ENCODE peak calls at places on chromosomes 12 and 14, in five cellular contexts. One of them, this sample, is unnamed.

GRCh38 chr14:105978618-105979295 is 452.4 kb downstream of the TMEM121 start:
- DNase-seq in K562: no peak
- DNase-seq in SK-N-SH: no peak
- DNase-seq in HCT116: no peak
- DNase-seq in H1: no peak
- DNase-seq in this sample: no peak

GRCh38 chr12:65163755-65164154 is 5.6 kb upstream of the LEMD3 start:
- DNase-seq in K562: no peak
- DNase-seq in SK-N-SH: no peak
- DNase-seq in HCT116: no peak
- DNase-seq in H1: no peak
- DNase-seq in this sample: no peak

GRCh38 chr14:72500234-72500838 is 393.6 kb downstream of the DPF3 start:
- DNase-seq in K562: no peak
- DNase-seq in SK-N-SH: no peak
- DNase-seq in HCT116: no peak
- DNase-seq in H1: no peak
- DNase-seq in this sample: no peak

GRCh38 chr12:49706351-49707126 is 666 bp downstream of the FMNL3 start:
- DNase-seq in K562: peak; percentile 32
- DNase-seq in SK-N-SH: peak; percentile 78
- DNase-seq in HCT116: no peak
- DNase-seq in H1: peak; percentile 70
- DNase-seq in this sample: no peak

GRCh38 chr14:96064866-96065265 is 25.7 kb downstream of the C14orf132 start:
- DNase-seq in K562: no peak
- DNase-seq in SK-N-SH: no peak
- DNase-seq in HCT116: no peak
- DNase-seq in H1: no peak
- DNase-seq in this sample: no peak

GRCh38 chr14:99188721-99189120 is 83.3 kb downstream of the BCL11B start:
- DNase-seq in K562: peak; percentile 14
- DNase-seq in SK-N-SH: peak; percentile 49
- DNase-seq in HCT116: no peak
- DNase-seq in H1: peak; percentile 90
- DNase-seq in this sample: no peak

GRCh38 chr14:59055439-59056045 is 132.9 kb upstream of the DAAM1 start:
- DNase-seq in K562: peak; percentile 32
- DNase-seq in SK-N-SH: peak; percentile 65
- DNase-seq in HCT116: peak; percentile 13
- DNase-seq in H1: no peak
- DNase-seq in this sample: peak; percentile 11

GRCh38 chr12:6167327-6168280 is 32.6 kb upstream of the CD9 start:
- DNase-seq in K562: peak; percentile 70
- DNase-seq in SK-N-SH: no peak
- DNase-seq in HCT116: peak; percentile 82
- DNase-seq in H1: no peak
- DNase-seq in this sample: no peak

GRCh38 chr14:69069020-69069421 is 83.9 kb downstream of the DCAF5 start:
- DNase-seq in K562: peak; percentile 16
- DNase-seq in SK-N-SH: no peak
- DNase-seq in HCT116: no peak
- DNase-seq in H1: no peak
- DNase-seq in this sample: no peak

GRCh38 chr12:67422081-67422480 is 152.9 kb downstream of the CAND1 start:
- DNase-seq in K562: no peak
- DNase-seq in SK-N-SH: no peak
- DNase-seq in HCT116: no peak
- DNase-seq in H1: no peak
- DNase-seq in this sample: no peak

GRCh38 chr12:53258541-53259539 is 9.3 kb upstream of the ESPL1 start:
- DNase-seq in K562: peak; percentile 54
- DNase-seq in SK-N-SH: no peak
- DNase-seq in HCT116: no peak
- DNase-seq in H1: no peak
- DNase-seq in this sample: no peak

GRCh38 chr14:99430491-99430890 is 50.2 kb downstream of the SETD3 start:
- DNase-seq in K562: no peak
- DNase-seq in SK-N-SH: no peak
- DNase-seq in HCT116: no peak
- DNase-seq in H1: peak; percentile 75
- DNase-seq in this sample: no peak

GRCh38 chr12:19150273-19150895 is 20.9 kb downstream of the PLEKHA5 start:
- DNase-seq in K562: no peak
- DNase-seq in SK-N-SH: no peak
- DNase-seq in HCT116: no peak
- DNase-seq in H1: no peak
- DNase-seq in this sample: no peak

GRCh38 chr14:23411563-23412525 is 3.8 kb upstream of the MYH6 start:
- DNase-seq in K562: no peak
- DNase-seq in SK-N-SH: no peak
- DNase-seq in HCT116: no peak
- DNase-seq in H1: no peak
- DNase-seq in this sample: no peak

GRCh38 chr14:104143521-104144452 is 5.4 kb downstream of the KIF26A start:
- DNase-seq in K562: no peak
- DNase-seq in SK-N-SH: peak; percentile 36
- DNase-seq in HCT116: no peak
- DNase-seq in H1: peak; percentile 39
- DNase-seq in this sample: no peak

GRCh38 chr12:88153959-88154358 is 11.9 kb downstream of the TMTC3 start:
- DNase-seq in K562: no peak
- DNase-seq in SK-N-SH: peak; percentile 2
- DNase-seq in HCT116: peak; percentile 37
- DNase-seq in H1: no peak
- DNase-seq in this sample: no peak

DNA sequence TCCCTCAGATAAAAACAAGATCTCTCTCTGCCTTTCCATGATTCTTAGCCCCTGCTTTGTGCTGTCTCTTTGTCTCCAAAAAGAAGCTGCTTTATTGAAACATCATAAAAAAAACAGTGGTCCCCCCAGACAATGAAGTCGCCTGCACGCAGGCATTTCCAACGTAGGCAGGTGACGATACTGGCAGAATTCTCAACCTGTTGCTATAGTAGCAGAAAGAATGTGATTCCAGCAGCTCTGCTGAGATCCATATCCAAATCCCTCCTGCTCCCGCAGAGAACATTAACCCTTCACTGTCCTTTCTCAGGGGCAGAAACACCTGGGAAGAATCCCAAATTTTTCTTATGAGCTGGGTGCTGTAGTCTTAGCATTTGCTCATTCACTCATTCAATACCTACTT is 84.8 kb downstream of the STON2 start:
- DNase-seq in K562: no peak
- DNase-seq in SK-N-SH: no peak
- DNase-seq in HCT116: no peak
- DNase-seq in H1: no peak
- DNase-seq in this sample: peak; percentile 70
- TF ChIP-seq YY1 in K562: no peak
- TF ChIP-seq YY1 in SK-N-SH: no peak
- TF ChIP-seq YY1 in HCT116: no peak
- TF ChIP-seq YY1 in H1: peak; percentile 52
- TF ChIP-seq YY1 in this sample: no peak

DNA sequence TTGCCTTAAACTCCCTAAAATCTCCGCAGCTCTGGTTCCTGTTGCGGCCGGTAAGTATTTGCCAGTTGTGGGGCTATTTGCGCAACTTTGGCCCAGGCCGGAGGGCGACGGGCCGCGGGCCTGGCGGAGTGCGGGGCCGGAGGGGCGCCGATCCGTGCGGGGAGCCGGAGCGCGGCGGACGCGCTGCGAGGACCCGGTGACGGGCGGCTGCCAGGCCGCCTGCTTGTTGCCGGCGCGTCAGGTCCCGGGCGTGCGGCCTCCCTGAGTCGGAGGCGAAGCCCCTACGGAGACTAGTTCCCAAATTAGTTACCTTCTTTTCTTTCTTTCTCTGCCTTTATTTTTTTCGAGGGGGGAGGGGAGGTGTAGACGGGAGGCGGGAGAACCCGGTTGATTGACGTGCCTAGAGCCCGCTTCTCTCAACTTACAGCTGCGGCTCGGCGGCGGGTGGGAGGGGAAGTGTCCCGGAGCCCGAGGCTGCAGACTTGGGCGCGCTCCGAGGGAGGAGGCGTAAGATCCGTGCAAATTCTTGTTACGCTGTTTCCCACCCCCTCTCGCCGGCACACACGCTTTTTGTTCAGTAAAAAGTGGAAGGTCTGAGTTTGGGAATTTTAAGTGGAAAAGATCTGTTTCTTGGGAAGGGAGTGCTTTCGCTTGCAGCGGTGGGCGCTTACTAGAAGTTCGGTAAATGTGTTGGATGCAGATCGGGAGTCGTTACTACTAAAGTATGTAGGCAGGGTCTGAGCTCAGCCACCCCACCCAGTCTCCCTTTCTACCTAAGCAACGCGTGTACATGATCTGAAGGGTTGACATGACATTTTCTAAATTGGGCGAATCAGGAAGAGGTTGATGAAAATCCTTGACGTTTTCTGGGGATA is 564 bp downstream of the ZBTB1 start:
- DNase-seq in K562: peak; percentile 79
- DNase-seq in SK-N-SH: peak; percentile 82
- DNase-seq in HCT116: peak; percentile 58
- DNase-seq in H1: peak; percentile 84
- DNase-seq in this sample: peak; percentile 74
- TF ChIP-seq YY1 in K562: no peak
- TF ChIP-seq YY1 in SK-N-SH: no peak
- TF ChIP-seq YY1 in HCT116: no peak
- TF ChIP-seq YY1 in H1: no peak
- TF ChIP-seq YY1 in this sample: no peak

GRCh38 chr12:105317453-105317852 is 13.0 kb upstream of the C12orf75 start:
- DNase-seq in K562: no peak
- DNase-seq in SK-N-SH: no peak
- DNase-seq in HCT116: no peak
- DNase-seq in H1: no peak
- DNase-seq in this sample: no peak
- TF ChIP-seq YY1 in K562: no peak
- TF ChIP-seq YY1 in SK-N-SH: peak; percentile 38
- TF ChIP-seq YY1 in HCT116: no peak
- TF ChIP-seq YY1 in H1: no peak
- TF ChIP-seq YY1 in this sample: no peak

GRCh38 chr12:1281683-1282366 is 290.8 kb downstream of the ERC1 start:
- DNase-seq in K562: peak; percentile 14
- DNase-seq in SK-N-SH: no peak
- DNase-seq in HCT116: no peak
- DNase-seq in H1: no peak
- DNase-seq in this sample: no peak

GRCh38 chr12:1273051-1273450 is 282.0 kb downstream of the ERC1 start:
- DNase-seq in K562: no peak
- DNase-seq in SK-N-SH: no peak
- DNase-seq in HCT116: no peak
- DNase-seq in H1: no peak
- DNase-seq in this sample: no peak

GRCh38 chr12:1279050-1279449 is 288.0 kb downstream of the ERC1 start:
- DNase-seq in K562: no peak
- DNase-seq in SK-N-SH: no peak
- DNase-seq in HCT116: no peak
- DNase-seq in H1: no peak
- DNase-seq in this sample: no peak

GRCh38 chr12:1282670-1283361 is 291.8 kb downstream of the ERC1 start:
- DNase-seq in K562: no peak
- DNase-seq in SK-N-SH: no peak
- DNase-seq in HCT116: no peak
- DNase-seq in H1: no peak
- DNase-seq in this sample: peak; percentile 25

GRCh38 chr12:1277905-1278304 is 286.9 kb downstream of the ERC1 start:
- DNase-seq in K562: no peak
- DNase-seq in SK-N-SH: no peak
- DNase-seq in HCT116: no peak
- DNase-seq in H1: no peak
- DNase-seq in this sample: no peak
- TF ChIP-seq YY1 in K562: no peak
- TF ChIP-seq YY1 in SK-N-SH: no peak
- TF ChIP-seq YY1 in HCT116: no peak
- TF ChIP-seq YY1 in H1: no peak
- TF ChIP-seq YY1 in this sample: no peak

DNA sequence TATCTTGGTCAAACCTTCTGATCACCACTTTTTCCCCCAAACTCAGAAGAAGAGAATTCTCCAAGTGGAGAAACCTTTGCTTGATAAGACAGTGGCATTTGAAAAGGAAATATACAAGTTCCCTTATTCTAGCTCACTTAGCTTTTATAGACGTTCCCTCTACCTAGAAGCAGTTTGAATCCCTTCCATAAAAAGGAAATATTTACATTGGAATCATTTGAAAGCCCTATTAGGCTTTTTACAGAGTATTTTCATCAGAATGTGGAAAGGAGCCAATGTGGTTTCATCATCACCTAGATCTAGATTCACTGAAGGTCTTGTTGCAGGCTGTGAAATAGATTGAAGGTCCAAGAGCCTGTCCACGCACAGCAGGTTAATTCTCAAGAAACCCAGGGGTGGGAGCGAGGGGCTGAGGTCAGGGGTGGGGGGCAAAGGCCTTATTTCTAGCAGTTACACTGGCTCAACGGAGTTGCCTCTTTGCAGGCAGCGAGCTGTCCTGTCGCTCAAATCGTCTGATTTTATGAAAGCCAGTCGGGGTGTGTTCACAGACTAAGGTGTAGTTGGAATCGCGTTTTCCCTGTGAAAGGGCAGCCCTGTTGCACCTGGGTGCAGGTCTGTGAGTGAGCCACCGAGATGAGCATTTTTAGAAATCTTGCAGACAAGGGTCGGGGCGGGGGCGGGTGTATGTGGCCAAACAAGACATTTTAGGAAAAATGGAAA is 45.6 kb downstream of the AACS start:
- DNase-seq in K562: no peak
- DNase-seq in SK-N-SH: no peak
- DNase-seq in HCT116: no peak
- DNase-seq in H1: no peak
- DNase-seq in this sample: no peak
- TF ChIP-seq YY1 in K562: no peak
- TF ChIP-seq YY1 in SK-N-SH: no peak
- TF ChIP-seq YY1 in HCT116: no peak
- TF ChIP-seq YY1 in H1: no peak
- TF ChIP-seq YY1 in this sample: no peak

DNA sequence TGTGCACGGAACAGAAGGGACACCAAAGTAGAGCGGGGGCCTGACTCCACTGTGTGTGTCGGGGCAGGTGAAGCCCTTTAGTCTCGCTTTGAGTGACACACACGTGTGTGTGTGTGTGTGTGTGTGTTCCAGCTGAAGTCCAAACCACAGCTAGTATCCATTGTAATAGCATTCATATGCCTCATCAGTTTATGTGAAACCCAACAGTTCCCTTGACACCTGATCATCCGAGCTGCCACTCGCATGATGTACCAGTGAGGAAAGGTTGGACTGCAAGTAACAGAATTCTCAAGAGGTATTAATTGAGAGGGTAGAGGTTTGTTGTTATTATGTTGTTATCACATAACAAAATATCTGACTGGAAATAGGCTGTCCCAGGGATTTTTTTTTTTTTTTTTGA is 16.4 kb downstream of the CCDC63 start:
- DNase-seq in K562: no peak
- DNase-seq in SK-N-SH: no peak
- DNase-seq in HCT116: no peak
- DNase-seq in H1: no peak
- DNase-seq in this sample: no peak
- TF ChIP-seq YY1 in K562: no peak
- TF ChIP-seq YY1 in SK-N-SH: no peak
- TF ChIP-seq YY1 in HCT116: no peak
- TF ChIP-seq YY1 in H1: no peak
- TF ChIP-seq YY1 in this sample: no peak

GRCh38 chr14:24418492-24418873 is 11.0 kb downstream of the CBLN3 start:
- DNase-seq in K562: no peak
- DNase-seq in SK-N-SH: no peak
- DNase-seq in HCT116: no peak
- DNase-seq in H1: no peak
- DNase-seq in this sample: no peak
- TF ChIP-seq YY1 in K562: no peak
- TF ChIP-seq YY1 in SK-N-SH: no peak
- TF ChIP-seq YY1 in HCT116: no peak
- TF ChIP-seq YY1 in H1: no peak
- TF ChIP-seq YY1 in this sample: no peak

This sample was measured in NT2/D1.